ENCODE peak calls at places on chromosomes 6 and 20, in five cellular contexts. Q is PC-3, W is stomach, N is left lung, Y is mammary epithelial cell. E is an unnamed sample.

GRCh38 chr20:20480689-20481088 is 112.8 kb downstream of the INSM1 start:
- DNase-seq in Q (peak; percentile 81), Y (peak; percentile 79), N (no peak), W (no peak), E (no peak)

GRCh38 chr6:152170702-152171667 is 363.5 kb downstream of the ESR1 start:
- DNase-seq in Y (no peak), N (no peak), Q (no peak), W (peak; percentile 31), E (peak; percentile 7)

GRCh38 chr6:33977606-33978438 is 168.1 kb downstream of the GRM4 start:
- DNase-seq in N (peak; percentile 24), Q (no peak), Y (no peak), W (peak; percentile 9), E (no peak)

GRCh38 chr6:99270030-99270429 is 79.4 kb downstream of the FAXC start:
- DNase-seq in Q (no peak), W (no peak), N (no peak), Y (no peak), E (no peak)

GRCh38 chr6:148528292-148528691 is 185.7 kb downstream of the SASH1 start:
- DNase-seq in Y (no peak), Q (peak; percentile 4), W (no peak), N (no peak), E (no peak)

GRCh38 chr6:47875593-47875992 is 93.8 kb downstream of the OPN5 start:
- DNase-seq in Q (no peak), Y (no peak), W (no peak), N (no peak), E (no peak)

GRCh38 chr20:59074456-59074855 is 31.9 kb upstream of the PRELID3B start:
- DNase-seq in W (no peak), Y (peak; percentile 68), N (no peak), Q (peak; percentile 79), E (no peak)

GRCh38 chr20:2585811-2586210 is 49.4 kb downstream of the TMC2 start:
- DNase-seq in Y (peak; percentile 60), Q (peak; percentile 69), N (no peak), W (no peak), E (no peak)

GRCh38 chr6:80223743-80224212 is 117.3 kb downstream of the BCKDHB start:
- DNase-seq in N (no peak), Y (no peak), W (no peak), Q (no peak), E (no peak)

GRCh38 chr6:56794421-56794820 is 151.7 kb upstream of the DST start:
- DNase-seq in Y (peak; percentile 91), N (no peak), Q (no peak), W (no peak), E (no peak)

GRCh38 chr6:85008311-85009015 is 244.1 kb upstream of the TBX18 start:
- DNase-seq in Q (peak; percentile 27), W (no peak), Y (no peak), N (no peak), E (no peak)

DNA sequence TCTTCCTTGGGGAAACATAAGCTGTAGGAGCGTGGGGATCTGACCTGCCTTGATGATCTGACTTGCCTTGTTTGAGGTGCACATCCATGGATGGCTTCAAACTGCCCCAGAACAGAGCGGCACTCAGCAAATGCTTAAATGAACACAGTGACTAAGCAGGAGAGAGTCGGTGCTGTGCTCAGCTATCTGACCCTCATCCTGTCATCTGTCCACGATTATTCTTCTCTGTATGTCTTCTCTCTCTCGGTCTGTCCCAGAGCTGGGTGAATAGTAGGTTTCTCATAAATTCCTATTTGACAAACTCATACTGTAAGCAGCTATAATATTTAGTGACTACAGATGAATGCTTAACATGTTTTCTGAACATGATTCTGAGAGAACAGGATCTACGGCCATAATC is 37.3 kb downstream of the TRAM2 start:
- DNase-seq in Y (no peak), N (no peak), Q (peak; percentile 33), W (no peak), E (no peak)
- H3K4me3 ChIP-seq in Y (no peak overlapping the region), N (no peak overlapping the region), Q (no peak overlapping the region), W (no peak overlapping the region), E (no peak overlapping the region)

GRCh38 chr6:132330759-132331158 is 70.5 kb downstream of the MOXD1 start:
- DNase-seq in N (no peak), Y (peak; percentile 58), W (no peak), Q (peak; percentile 44), E (no peak)

GRCh38 chr6:132334517-132334876 is 66.8 kb downstream of the MOXD1 start:
- DNase-seq in W (no peak), N (no peak), Q (no peak), Y (no peak), E (no peak)

DNA sequence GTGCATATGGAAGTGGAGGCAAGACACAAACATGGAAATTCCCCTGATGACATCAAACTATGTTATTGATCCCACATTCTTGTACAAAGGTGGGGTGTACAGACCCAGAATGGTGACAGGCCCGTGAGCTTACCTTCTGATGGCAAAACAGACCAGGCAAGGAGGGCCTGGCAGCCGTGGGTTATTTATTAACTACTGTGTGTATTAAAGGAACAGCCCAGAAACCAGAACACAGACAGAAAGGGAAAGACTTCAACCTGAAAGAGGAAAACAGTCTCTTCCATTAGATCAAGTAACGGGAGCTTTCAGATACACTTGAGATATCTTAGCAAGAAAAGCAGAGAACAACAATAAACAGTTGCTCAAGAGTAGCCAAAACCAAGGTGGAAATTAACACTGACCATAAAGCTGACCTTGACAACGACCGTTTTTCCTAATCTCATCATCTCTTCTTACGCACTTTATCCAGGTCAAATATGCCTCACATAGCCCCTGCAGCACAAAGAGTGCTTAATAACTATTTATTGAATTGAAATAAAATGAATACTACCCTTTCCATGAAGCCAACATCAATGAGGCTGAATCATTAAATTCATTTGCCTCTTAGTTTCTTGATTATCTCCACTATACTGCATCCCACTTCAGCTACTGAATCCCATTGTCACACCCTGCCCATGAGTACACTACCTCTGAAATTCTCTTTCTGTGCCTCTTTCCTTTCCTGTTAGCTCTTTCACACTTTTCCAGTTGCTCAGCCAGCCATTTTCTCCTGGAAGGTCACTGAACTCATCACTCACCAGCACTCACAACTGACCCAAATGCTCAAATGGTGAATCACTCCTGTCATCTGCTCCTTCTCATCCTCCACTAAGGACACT is 67.4 kb downstream of the MOXD1 start:
- DNase-seq in Y (peak; percentile 87), N (no peak), Q (peak; percentile 88), W (peak; percentile 57), E (peak; percentile 60)
- H3K4me3 ChIP-seq in Y (no peak overlapping the region), N (no peak overlapping the region), Q (no peak overlapping the region), W (no peak overlapping the region), E (no peak overlapping the region)

DNA sequence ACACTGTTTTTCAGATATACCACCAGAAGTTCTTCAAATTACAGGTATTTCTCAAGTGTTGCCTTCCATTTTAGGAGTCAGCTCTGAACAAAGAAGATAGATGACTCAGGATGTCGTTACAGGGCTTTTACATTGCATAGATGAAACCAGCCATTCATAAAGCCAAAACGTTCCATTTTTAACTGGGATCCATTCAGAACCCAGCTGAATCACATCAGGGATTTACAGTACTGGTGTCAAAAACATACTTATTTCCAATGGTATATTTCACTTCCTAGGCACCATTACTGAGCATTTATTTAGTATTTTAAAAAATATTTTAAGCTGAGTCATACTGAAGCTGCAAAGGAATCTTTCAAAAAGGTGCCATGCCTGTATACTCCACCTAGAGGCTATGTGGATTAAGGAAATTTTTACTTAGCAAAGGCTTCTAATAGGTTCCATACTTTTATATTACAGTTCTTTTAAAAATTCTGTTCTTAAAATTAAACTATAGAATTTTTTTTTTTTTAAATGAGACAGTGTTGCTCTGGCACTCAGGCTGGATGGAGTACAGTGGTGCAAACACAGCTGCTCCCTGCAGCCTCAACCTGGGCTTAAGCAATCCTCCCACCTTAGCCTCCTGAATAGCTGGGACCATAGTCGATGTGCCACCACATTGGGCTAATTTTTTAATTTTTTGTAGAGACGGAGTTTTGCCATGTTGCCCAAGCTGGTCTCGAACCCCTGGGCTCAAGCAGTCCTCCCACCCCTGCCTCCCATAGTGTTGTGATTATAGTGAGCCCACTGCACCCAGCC is 2.6 kb downstream of the ASF1A start:
- DNase-seq in Q (peak; percentile 65), Y (peak; percentile 78), W (no peak), N (no peak), E (peak; percentile 28)
- H3K4me3 ChIP-seq in Q (peak overlapping the region; percentile 99), Y (peak overlapping the region; percentile 97), W (no peak overlapping the region), N (peak overlapping the region; percentile 87), E (no peak overlapping the region)

GRCh38 chr20:4025679-4026078 is 10.3 kb upstream of the RNF24 start:
- DNase-seq in Q (no peak), Y (no peak), W (no peak), N (no peak), E (no peak)
- H3K4me3 ChIP-seq in Q (no peak overlapping the region), Y (no peak overlapping the region), W (no peak overlapping the region), N (no peak overlapping the region), E (no peak overlapping the region)

DNA sequence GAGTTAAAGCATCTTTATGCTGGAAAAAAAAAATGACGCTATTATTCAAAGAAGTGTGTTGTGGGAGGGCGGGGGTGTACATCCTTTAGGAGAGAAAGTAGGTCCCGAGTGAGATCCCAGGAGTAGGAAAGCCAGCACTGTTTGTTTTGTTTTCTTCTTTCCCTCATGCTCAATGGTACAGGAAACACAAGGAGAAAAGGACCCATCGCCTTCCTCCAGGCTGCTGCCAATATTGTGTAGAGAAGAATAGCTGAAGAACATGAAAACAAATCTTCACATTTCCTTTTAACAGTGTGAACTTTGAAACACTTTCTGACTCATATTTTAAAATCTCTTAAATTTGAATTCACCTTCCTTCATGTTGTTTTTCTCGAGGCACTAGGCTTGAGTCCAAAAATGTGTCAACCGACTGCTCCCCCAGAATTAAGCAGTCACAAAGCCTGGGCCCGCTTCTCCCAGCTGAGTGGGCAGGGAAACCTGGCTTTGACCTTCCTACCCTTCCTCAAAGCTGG is 22.3 kb downstream of the PPP1R16B start:
- DNase-seq in Y (no peak), W (no peak), N (no peak), Q (no peak), E (no peak)
- H3K4me3 ChIP-seq in Y (no peak overlapping the region), W (no peak overlapping the region), N (no peak overlapping the region), Q (no peak overlapping the region), E (no peak overlapping the region)